ENCODE peak calls at places on chromosomes 6 and 20, in eight cellular contexts. H is right atrium auricular region, E is BE2C, Z is Caco-2, G is kidney glomerular epithelial cell, C is EH, K is kidney tubule cell, N is DMS53. R is an unnamed sample.

GRCh38 chr20:44731657-44732056 is 14.0 kb upstream of the KCNK15 start:
- DNase-seq in H (no peak), E (no peak), Z (no peak), G (no peak), C (no peak), K (no peak), N (no peak), R (no peak)

GRCh38 chr6:44052419-44053011 is 74.7 kb downstream of the MRPL14 start:
- DNase-seq in H (no peak), E (peak; percentile 37), Z (no peak), G (no peak), C (peak; percentile 93), K (no peak), N (no peak), R (no peak)

GRCh38 chr20:44435630-44436335 is 39.9 kb upstream of the TTPAL start:
- DNase-seq in H (no peak), E (no peak), Z (no peak), G (no peak), C (no peak), K (peak; percentile 35), N (peak; percentile 26), R (no peak)

GRCh38 chr6:150549007-150549406 is 50.7 kb upstream of the PLEKHG1 start:
- DNase-seq in H (no peak), E (no peak), Z (no peak), G (no peak), C (no peak), K (no peak), N (peak; percentile 22), R (no peak)

GRCh38 chr6:15329154-15329781 is 83.4 kb downstream of the JARID2 start:
- DNase-seq in H (no peak), E (peak; percentile 38), Z (no peak), G (peak; percentile 54), C (peak; percentile 96), K (peak; percentile 76), N (no peak), R (no peak)

GRCh38 chr20:17878912-17879602 is 89.5 kb downstream of the SNX5 start:
- DNase-seq in H (no peak), E (no peak), Z (no peak), G (no peak), C (no peak), K (no peak), N (no peak), R (no peak)

GRCh38 chr6:30730611-30731435 is 10.7 kb downstream of the TUBB start:
- DNase-seq in H (no peak), E (peak; percentile 89), Z (peak; percentile 74), G (peak; percentile 72), C (peak; percentile 42), K (peak; percentile 96), N (peak; percentile 97), R (peak; percentile 75)

GRCh38 chr6:31407699-31408098 is 4.3 kb downstream of the MICA start:
- DNase-seq in H (no peak), E (no peak), Z (no peak), G (peak; percentile 53), C (peak; percentile 84), K (peak; percentile 53), N (no peak), R (no peak)

GRCh38 chr6:52573295-52573694 is 3.6 kb downstream of the TRAM2 start:
- DNase-seq in H (no peak), E (no peak), Z (no peak), G (peak; percentile 52), C (peak; percentile 77), K (peak; percentile 47), N (no peak), R (no peak)

GRCh38 chr6:91081452-91082067 is 494.7 kb upstream of the MAP3K7 start:
- DNase-seq in H (no peak), E (peak; percentile 8), Z (peak; percentile 59), G (peak; percentile 51), C (peak; percentile 11), K (peak; percentile 59), N (peak; percentile 75), R (no peak)

GRCh38 chr20:63026582-63027424 is 20.0 kb upstream of the BHLHE23 start:
- DNase-seq in H (no peak), E (peak; percentile 14), Z (no peak), G (no peak), C (no peak), K (no peak), N (no peak), R (no peak)

GRCh38 chr20:24376523-24377085 is 92.8 kb upstream of the SYNDIG1 start:
- DNase-seq in H (no peak), E (no peak), Z (no peak), G (no peak), C (peak; percentile 51), K (no peak), N (no peak), R (no peak)

GRCh38 chr20:31569163-31570020 is 35.7 kb upstream of the ID1 start:
- DNase-seq in H (no peak), E (peak; percentile 78), Z (peak; percentile 89), G (peak; percentile 57), C (peak; percentile 66), K (peak; percentile 57), N (peak; percentile 87), R (peak; percentile 42)

GRCh38 chr6:84410377-84410776 is 182.9 kb upstream of the CEP162 start:
- DNase-seq in H (no peak), E (no peak), Z (no peak), G (no peak), C (no peak), K (no peak), N (no peak), R (no peak)

GRCh38 chr6:148441454-148441911 is 98.8 kb downstream of the SASH1 start:
- DNase-seq in H (no peak), E (no peak), Z (no peak), G (peak; percentile 85), C (peak; percentile 86), K (peak; percentile 94), N (peak; percentile 88), R (no peak)

GRCh38 chr6:170360476-170360875 is 53.9 kb downstream of the FAM120B start:
- DNase-seq in H (no peak), E (no peak), Z (no peak), G (no peak), C (peak; percentile 26), K (peak; percentile 63), N (no peak), R (no peak)

GRCh38 chr6:158439255-158439654 is 120.6 kb upstream of the TMEM181 start:
- DNase-seq in H (no peak), E (no peak), Z (no peak), G (no peak), C (no peak), K (no peak), N (no peak), R (no peak)

GRCh38 chr20:7695622-7696021 is 244.6 kb downstream of the HAO1 start:
- DNase-seq in H (no peak), E (no peak), Z (no peak), G (peak; percentile 48), C (no peak), K (peak; percentile 96), N (no peak), R (no peak)

GRCh38 chr6:141463237-141463977 is 669.3 kb upstream of the GJE1 start:
- DNase-seq in H (no peak), E (no peak), Z (no peak), G (peak; percentile 54), C (peak; percentile 59), K (peak; percentile 65), N (peak; percentile 15), R (no peak)

GRCh38 chr6:36729169-36729549 is 31.5 kb downstream of the RAB44 start:
- DNase-seq in H (no peak), E (no peak), Z (no peak), G (no peak), C (peak; percentile 64), K (no peak), N (no peak), R (no peak)

GRCh38 chr6:167734662-167735497 is 91.8 kb upstream of the AFDN start:
- DNase-seq in H (no peak), E (no peak), Z (no peak), G (no peak), C (no peak), K (no peak), N (no peak), R (no peak)

GRCh38 chr20:15257471-15257870 is 920.1 kb upstream of the FLRT3 start:
- DNase-seq in H (no peak), E (no peak), Z (no peak), G (no peak), C (no peak), K (no peak), N (no peak), R (no peak)

GRCh38 chr6:1393641-1394283 is 4.4 kb downstream of the FOXF2 start:
- DNase-seq in H (no peak), E (no peak), Z (no peak), G (no peak), C (peak; percentile 61), K (no peak), N (no peak), R (no peak)

GRCh38 chr20:2872304-2873009 is 824 bp upstream of the PTPRA start:
- DNase-seq in H (peak; percentile 70), E (peak; percentile 44), Z (peak; percentile 76), G (no peak), C (peak; percentile 57), K (peak; percentile 49), N (peak; percentile 87), R (peak; percentile 61)

GRCh38 chr6:153790048-153790447 is 249.0 kb upstream of the OPRM1 start:
- DNase-seq in H (no peak), E (peak; percentile 47), Z (no peak), G (peak; percentile 37), C (peak; percentile 52), K (peak; percentile 93), N (peak; percentile 76), R (no peak)

GRCh38 chr6:154370545-154370944 is 13.9 kb upstream of the IPCEF1 start:
- DNase-seq in H (no peak), E (peak; percentile 30), Z (peak; percentile 35), G (no peak), C (peak; percentile 62), K (peak; percentile 45), N (no peak), R (no peak)

GRCh38 chr6:168047841-168048723 is 30.9 kb downstream of the FRMD1 start:
- DNase-seq in H (no peak), E (no peak), Z (no peak), G (no peak), C (no peak), K (no peak), N (no peak), R (no peak)

GRCh38 chr6:167683028-167683862 is 143.5 kb upstream of the AFDN start:
- DNase-seq in H (peak; percentile 86), E (no peak), Z (peak; percentile 61), G (peak; percentile 82), C (no peak), K (peak; percentile 98), N (peak; percentile 92), R (no peak)

GRCh38 chr6:161228911-161229591 is 44.8 kb downstream of the AGPAT4 start:
- DNase-seq in H (no peak), E (no peak), Z (peak; percentile 8), G (peak; percentile 91), C (peak; percentile 91), K (peak; percentile 97), N (no peak), R (no peak)

GRCh38 chr6:167968091-167968490 is 29.4 kb upstream of the KIF25 start:
- DNase-seq in H (no peak), E (peak; percentile 54), Z (peak; percentile 68), G (peak; percentile 44), C (no peak), K (peak; percentile 41), N (peak; percentile 50), R (no peak)

GRCh38 chr6:139853302-139853992 is 479.0 kb upstream of the CITED2 start:
- DNase-seq in H (no peak), E (no peak), Z (peak; percentile 47), G (peak; percentile 82), C (peak; percentile 92), K (peak; percentile 94), N (no peak), R (no peak)

GRCh38 chr20:17679786-17680127 is 2.3 kb downstream of the RRBP1 start:
- DNase-seq in H (no peak), E (no peak), Z (no peak), G (no peak), C (no peak), K (no peak), N (no peak), R (no peak)

GRCh38 chr6:145009691-145010090 is 724.6 kb downstream of the UTRN start:
- DNase-seq in H (no peak), E (no peak), Z (no peak), G (no peak), C (peak; percentile 27), K (no peak), N (no peak), R (no peak)